ENCODE peak calls at places on chromosomes 1 and 21, in eight cellular contexts. X, Q, J, R, O, E, L and Z are unnamed samples.

GRCh38 chr1:203202431-203203245 is 16.1 kb upstream of the CHI3L1 start:
- DNase-seq in X (peak; percentile 85), Q (no peak), J (peak; percentile 9), R (peak; percentile 90), O (no peak), E (peak; percentile 95), L (peak; percentile 90), Z (no peak)

GRCh38 chr1:58738873-58739272 is 39.0 kb upstream of the MYSM1 start:
- DNase-seq in X (no peak), Q (no peak), J (no peak), R (no peak), O (no peak), E (no peak), L (no peak), Z (no peak)

GRCh38 chr1:2229921-2230700 is 2.0 kb downstream of the SKI start:
- DNase-seq in X (no peak), Q (no peak), J (no peak), R (no peak), O (peak; percentile 62), E (peak; percentile 50), L (peak; percentile 40), Z (no peak)

GRCh38 chr1:212738330-212738729 is 38.7 kb upstream of the BATF3 start:
- DNase-seq in X (no peak), Q (no peak), J (peak; percentile 28), R (no peak), O (no peak), E (peak; percentile 19), L (peak; percentile 69), Z (no peak)

GRCh38 chr1:119220980-119221379 is 80.5 kb upstream of the WARS2 start:
- DNase-seq in X (no peak), Q (no peak), J (peak; percentile 51), R (no peak), O (no peak), E (no peak), L (peak; percentile 51), Z (no peak)

GRCh38 chr1:207822602-207823451 is 71.0 kb downstream of the CD46 start:
- DNase-seq in X (peak; percentile 98), Q (peak; percentile 94), J (no peak), R (no peak), O (peak; percentile 93), E (peak; percentile 37), L (peak; percentile 22), Z (peak; percentile 56)

GRCh38 chr1:92154934-92155333 is 62.8 kb upstream of the C1orf146 start:
- DNase-seq in X (no peak), Q (no peak), J (no peak), R (no peak), O (no peak), E (no peak), L (no peak), Z (no peak)

GRCh38 chr1:111480682-111481081 is 6.9 kb downstream of the C1orf162 start:
- DNase-seq in X (no peak), Q (no peak), J (no peak), R (no peak), O (no peak), E (no peak), L (no peak), Z (no peak)

GRCh38 chr1:101267082-101267481 is 30.3 kb downstream of the S1PR1 start:
- DNase-seq in X (no peak), Q (no peak), J (no peak), R (no peak), O (no peak), E (no peak), L (no peak), Z (no peak)

GRCh38 chr1:7009741-7010525 is 224.7 kb downstream of the CAMTA1 start:
- DNase-seq in X (no peak), Q (no peak), J (no peak), R (no peak), O (no peak), E (no peak), L (no peak), Z (no peak)

GRCh38 chr1:228883535-228883934 is 148.3 kb downstream of the RHOU start:
- DNase-seq in X (no peak), Q (no peak), J (no peak), R (no peak), O (no peak), E (no peak), L (no peak), Z (no peak)

DNA sequence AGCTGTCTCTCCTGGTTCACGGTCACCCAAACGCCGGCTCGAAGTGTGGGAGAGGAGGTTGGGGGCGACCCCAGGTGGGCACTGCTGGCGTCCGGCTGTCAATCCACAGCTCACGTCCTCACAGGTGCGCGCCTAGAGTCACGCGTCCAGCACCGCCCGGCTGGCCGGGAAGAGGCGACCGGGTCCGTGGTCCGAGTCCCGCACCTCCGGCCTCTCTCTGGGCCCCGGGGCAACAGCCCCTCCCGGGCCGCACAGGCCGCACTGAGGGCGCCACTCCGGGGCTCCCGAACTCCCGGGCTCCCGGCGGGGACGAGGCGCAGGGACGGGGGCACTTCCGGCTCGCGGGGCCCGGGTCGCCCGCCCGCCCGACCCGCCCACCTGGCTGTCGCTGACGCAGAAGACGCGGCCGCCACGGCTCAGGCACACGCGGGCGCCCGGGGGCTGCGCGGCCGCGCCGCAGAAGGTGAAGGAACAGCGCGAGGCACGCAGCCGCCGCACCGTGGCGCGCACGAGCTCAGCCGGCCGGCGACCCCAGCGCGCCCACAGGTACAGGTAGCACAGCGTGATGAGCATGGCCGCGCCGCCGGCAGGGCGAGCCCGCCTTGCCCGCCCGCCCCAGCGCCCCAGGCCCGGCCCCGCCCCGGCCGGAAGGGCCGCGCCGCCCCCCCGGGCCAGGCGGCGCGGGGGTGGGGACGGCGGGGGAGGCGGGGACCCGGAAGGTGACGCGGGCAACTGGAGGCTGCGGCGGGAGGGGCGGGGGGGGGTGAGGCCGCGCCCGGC is at the start of gene HLCS:
- DNase-seq in X (peak; percentile 85), Q (peak; percentile 83), J (peak; percentile 11), R (no peak), O (peak; percentile 69), E (peak; percentile 49), L (peak; percentile 36), Z (peak; percentile 83)
- TF ChIP-seq CTCF in X (no peak), Q (peak; percentile 10), J (no peak), R (peak; percentile 5), O (no peak), E (no peak), L (peak; percentile 36), Z (peak; percentile 22)

GRCh38 chr1:205318231-205318991 is 3.1 kb downstream of the NUAK2 start:
- DNase-seq in X (no peak), Q (peak; percentile 40), J (no peak), R (no peak), O (no peak), E (no peak), L (no peak), Z (peak; percentile 86)

GRCh38 chr1:205317311-205317917 is 4.1 kb downstream of the NUAK2 start:
- DNase-seq in X (no peak), Q (peak; percentile 95), J (no peak), R (no peak), O (peak; percentile 62), E (peak; percentile 12), L (no peak), Z (no peak)

GRCh38 chr1:205314986-205315618 is 6.4 kb downstream of the NUAK2 start:
- DNase-seq in X (no peak), Q (no peak), J (no peak), R (no peak), O (no peak), E (no peak), L (no peak), Z (no peak)

GRCh38 chr1:205313681-205314308 is 7.8 kb downstream of the NUAK2 start:
- DNase-seq in X (no peak), Q (peak; percentile 45), J (peak; percentile 54), R (peak; percentile 66), O (peak; percentile 48), E (peak; percentile 70), L (peak; percentile 86), Z (no peak)

DNA sequence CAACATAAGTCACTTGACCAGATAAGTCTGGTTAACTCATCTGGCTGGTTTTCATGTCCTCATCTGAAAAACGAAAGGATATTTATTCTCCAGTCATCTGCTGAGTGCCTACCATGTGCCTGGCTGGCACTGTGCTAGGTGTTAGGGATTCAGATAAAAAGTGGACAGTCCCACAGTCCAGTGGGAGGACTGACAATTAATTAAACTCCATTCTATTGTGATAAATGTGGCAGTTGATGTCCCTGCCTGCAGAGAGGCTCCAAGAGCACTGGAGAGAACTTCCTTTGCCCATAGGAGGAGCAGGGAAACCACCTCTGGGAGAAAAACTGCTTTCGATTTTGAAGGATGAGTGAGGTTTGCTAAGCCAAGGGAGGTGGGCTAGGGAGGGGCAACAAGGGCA is 5.4 kb downstream of the NUAK2 start:
- DNase-seq in X (no peak), Q (no peak), J (no peak), R (no peak), O (no peak), E (no peak), L (no peak), Z (no peak)
- H3K4me3 ChIP-seq in X (no peak overlapping the region), Q (no peak overlapping the region), J (no peak overlapping the region), R (no peak overlapping the region), O (no peak overlapping the region), E (no peak overlapping the region), L (no peak overlapping the region), Z (no peak overlapping the region)

DNA sequence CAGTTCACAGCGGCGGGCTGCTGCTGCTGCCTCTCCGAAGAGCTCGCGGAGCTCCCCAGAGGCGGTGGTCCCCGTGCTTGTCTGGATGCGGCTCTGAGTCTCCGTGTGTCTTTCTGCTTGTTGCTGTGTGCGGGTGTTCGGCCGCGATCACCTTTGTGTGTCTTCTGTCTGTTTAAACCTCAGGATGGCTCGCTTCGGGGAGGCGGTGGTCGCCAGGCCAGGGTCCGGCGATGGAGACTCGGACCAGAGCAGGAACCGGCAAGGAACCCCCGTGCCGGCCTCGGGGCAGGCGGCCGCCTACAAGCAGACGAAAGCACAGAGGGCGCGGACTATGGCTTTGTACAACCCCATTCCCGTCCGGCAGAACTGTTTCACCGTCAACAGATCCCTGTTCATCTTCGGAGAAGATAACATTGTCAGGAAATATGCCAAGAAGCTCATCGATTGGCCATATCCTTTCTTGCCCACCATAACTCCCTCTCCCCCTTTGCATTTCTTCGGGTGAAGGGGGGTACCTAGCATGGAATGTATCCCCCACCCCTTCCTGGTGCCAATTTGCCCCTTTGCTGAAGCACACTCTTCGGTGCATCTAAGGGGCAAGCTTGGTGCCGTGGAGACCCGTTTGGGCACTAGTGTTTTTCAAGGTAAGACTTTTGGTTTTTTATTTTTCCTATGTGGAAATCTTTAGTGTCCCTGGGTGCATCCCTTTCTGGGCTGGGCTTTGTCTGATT is 409 bp downstream of the CACNA1E start:
- DNase-seq in X (no peak), Q (no peak), J (no peak), R (no peak), O (no peak), E (no peak), L (no peak), Z (no peak)
- H3K27me3 ChIP-seq in X (peaks cover 67% of the 10 kb centered on the region), Q (no peaks in the 10 kb centered on the region), J (peaks cover 53% of the 10 kb centered on the region), R (peaks cover 52% of the 10 kb centered on the region), O (no peaks in the 10 kb centered on the region), E (peaks cover 10% of the 10 kb centered on the region), L (peaks cover 47% of the 10 kb centered on the region), Z (no peaks in the 10 kb centered on the region)

DNA sequence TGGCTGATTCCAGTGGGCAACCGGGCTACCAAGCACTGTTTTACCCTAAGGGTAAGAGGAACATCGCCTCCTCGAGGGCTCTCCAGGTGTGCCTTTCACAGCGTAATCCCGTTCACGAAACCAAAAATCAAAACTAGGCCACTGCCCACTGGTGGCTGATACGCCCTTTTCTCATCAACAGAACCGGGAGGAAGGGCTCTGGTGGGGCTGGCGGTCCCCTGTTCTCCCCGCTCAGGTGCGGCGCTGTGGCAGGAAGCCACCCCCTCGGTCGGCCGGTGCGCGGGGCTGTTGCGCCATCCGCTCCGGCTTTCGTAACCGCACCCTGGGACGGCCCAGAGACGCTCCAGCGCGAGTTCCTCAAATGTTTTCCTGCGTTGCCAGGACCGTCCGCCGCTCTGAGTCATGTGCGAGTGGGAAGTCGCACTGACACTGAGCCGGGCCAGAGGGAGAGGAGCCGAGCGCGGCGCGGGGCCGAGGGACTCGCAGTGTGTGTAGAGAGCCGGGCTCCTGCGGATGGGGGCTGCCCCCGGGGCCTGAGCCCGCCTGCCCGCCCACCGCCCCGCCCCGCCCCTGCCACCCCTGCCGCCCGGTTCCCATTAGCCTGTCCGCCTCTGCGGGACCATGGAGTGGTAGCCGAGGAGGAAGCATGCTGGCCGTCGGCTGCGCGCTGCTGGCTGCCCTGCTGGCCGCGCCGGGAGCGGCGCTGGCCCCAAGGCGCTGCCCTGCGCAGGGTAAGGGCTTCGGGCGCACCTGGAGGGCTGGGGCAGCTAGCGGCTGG is at the start of gene IL6R:
- DNase-seq in X (peak; percentile 99), Q (peak; percentile 87), J (peak; percentile 90), R (peak; percentile 70), O (peak; percentile 96), E (peak; percentile 89), L (peak; percentile 93), Z (peak; percentile 81)
- TF ChIP-seq CTCF in X (peak; percentile 52), Q (no peak), J (peak; percentile 47), R (no peak), O (peak; percentile 39), E (peak; percentile 9), L (peak; percentile 42), Z (no peak)